ENCODE peak calls at places on chromosomes 12 and 14, in eight cellular contexts. Q is foreskin fibroblast, I is mucosa of descending colon, M is cardiac fibroblast, S is GM12864, G is astrocyte, O is AG10803, B is HFF-Myc. N is an unnamed sample.

GRCh38 chr12:118098911-118099671 is 4.7 kb downstream of the VSIG10 start:
- DNase-seq in Q (no peak), I (no peak), M (no peak), S (no peak), G (no peak), O (no peak), B (no peak), N (no peak)

GRCh38 chr14:61382842-61383241 is 61.5 kb downstream of the PRKCH start:
- DNase-seq in Q (no peak), I (no peak), M (no peak), S (no peak), G (no peak), O (no peak), B (no peak), N (no peak)

GRCh38 chr12:75892779-75893408 is 138.7 kb downstream of the PHLDA1 start:
- DNase-seq in Q (peak; percentile 51), I (no peak), M (peak; percentile 67), S (no peak), G (peak; percentile 95), O (peak; percentile 81), B (no peak), N (no peak)

GRCh38 chr14:85601246-85601645 is 71.3 kb downstream of the FLRT2 start:
- DNase-seq in Q (no peak), I (no peak), M (no peak), S (no peak), G (no peak), O (no peak), B (no peak), N (no peak)

GRCh38 chr12:6363330-6364036 is 11.9 kb downstream of the SCNN1A start:
- DNase-seq in Q (peak; percentile 63), I (peak; percentile 90), M (peak; percentile 71), S (no peak), G (no peak), O (peak; percentile 59), B (no peak), N (peak; percentile 62)

GRCh38 chr12:75815756-75816155 is 215.8 kb downstream of the PHLDA1 start:
- DNase-seq in Q (no peak), I (no peak), M (no peak), S (no peak), G (peak; percentile 66), O (no peak), B (no peak), N (no peak)

GRCh38 chr12:88931598-88931997 is 351.3 kb upstream of the KITLG start:
- DNase-seq in Q (no peak), I (no peak), M (no peak), S (no peak), G (peak; percentile 26), O (no peak), B (no peak), N (peak; percentile 35)

GRCh38 chr12:2325501-2325900 is 272.7 kb downstream of the CACNA1C start:
- DNase-seq in Q (no peak), I (no peak), M (no peak), S (no peak), G (no peak), O (no peak), B (no peak), N (no peak)

GRCh38 chr14:91835920-91836843 is 31.2 kb downstream of the TC2N start:
- DNase-seq in Q (no peak), I (peak; percentile 92), M (no peak), S (no peak), G (no peak), O (no peak), B (no peak), N (peak; percentile 79)

GRCh38 chr14:73746540-73747385 is 32.6 kb upstream of the PNMA1 start:
- DNase-seq in Q (no peak), I (peak; percentile 54), M (no peak), S (no peak), G (no peak), O (no peak), B (no peak), N (no peak)

DNA sequence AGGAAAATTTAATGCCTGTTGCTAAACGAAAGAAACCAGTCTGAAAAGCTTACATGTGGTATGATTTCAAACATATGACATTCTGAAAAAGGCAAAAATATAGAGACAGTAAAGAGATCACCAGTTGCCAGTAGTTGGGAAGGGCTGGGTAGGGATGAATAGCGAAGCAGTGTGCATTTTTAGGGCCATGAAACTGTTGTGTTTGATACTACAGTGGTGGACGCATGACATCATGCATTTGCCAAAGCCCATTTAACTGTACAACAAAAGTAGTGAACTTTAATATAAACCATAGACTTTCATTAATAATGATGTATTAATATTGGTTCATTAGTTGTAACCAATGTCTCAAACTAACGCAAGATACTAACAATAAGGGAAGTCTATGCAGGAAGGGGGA is 14.7 kb upstream of the EPYC start:
- DNase-seq in Q (no peak), I (no peak), M (no peak), S (no peak), G (no peak), O (no peak), B (no peak), N (no peak)
- TF ChIP-seq CTCF in Q (no peak), I (no peak), M (no peak), S (no peak), G (no peak), O (no peak), B (no peak), N (no peak)

GRCh38 chr12:70754330-70754741 is 117.1 kb upstream of the PTPRB start:
- DNase-seq in Q (no peak), I (no peak), M (no peak), S (no peak), G (no peak), O (no peak), B (no peak), N (no peak)
- H3K4me3 ChIP-seq in Q (no peak overlapping the region), I (no peak overlapping the region), M (no peak overlapping the region), S (no peak overlapping the region), G (no peak overlapping the region), O (no peak overlapping the region), B (no peak overlapping the region), N (peak overlapping the region; percentile 20)

DNA sequence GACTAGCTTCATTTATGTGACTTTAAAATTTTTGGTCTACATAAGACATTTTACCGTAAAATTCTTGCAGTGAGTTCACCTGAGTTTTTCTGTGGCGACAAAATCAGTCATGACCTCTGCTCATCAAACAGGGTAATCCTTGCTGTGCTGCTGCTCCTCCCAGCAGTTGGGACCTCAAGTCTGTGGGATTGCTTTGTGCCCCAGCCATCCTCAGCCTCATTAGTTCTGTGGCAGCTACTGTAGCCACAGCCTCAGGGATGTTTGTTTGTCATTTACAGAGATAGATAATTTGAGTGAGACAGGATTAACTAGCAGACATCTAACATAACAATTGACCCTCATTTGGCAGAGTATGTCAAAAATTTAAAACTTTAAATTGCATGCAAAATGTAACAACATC is 357.0 kb downstream of the PCNX1 start:
- DNase-seq in Q (no peak), I (no peak), M (no peak), S (no peak), G (no peak), O (no peak), B (no peak), N (no peak)
- TF ChIP-seq CTCF in Q (no peak), I (no peak), M (no peak), S (no peak), G (no peak), O (no peak), B (no peak), N (no peak)

DNA sequence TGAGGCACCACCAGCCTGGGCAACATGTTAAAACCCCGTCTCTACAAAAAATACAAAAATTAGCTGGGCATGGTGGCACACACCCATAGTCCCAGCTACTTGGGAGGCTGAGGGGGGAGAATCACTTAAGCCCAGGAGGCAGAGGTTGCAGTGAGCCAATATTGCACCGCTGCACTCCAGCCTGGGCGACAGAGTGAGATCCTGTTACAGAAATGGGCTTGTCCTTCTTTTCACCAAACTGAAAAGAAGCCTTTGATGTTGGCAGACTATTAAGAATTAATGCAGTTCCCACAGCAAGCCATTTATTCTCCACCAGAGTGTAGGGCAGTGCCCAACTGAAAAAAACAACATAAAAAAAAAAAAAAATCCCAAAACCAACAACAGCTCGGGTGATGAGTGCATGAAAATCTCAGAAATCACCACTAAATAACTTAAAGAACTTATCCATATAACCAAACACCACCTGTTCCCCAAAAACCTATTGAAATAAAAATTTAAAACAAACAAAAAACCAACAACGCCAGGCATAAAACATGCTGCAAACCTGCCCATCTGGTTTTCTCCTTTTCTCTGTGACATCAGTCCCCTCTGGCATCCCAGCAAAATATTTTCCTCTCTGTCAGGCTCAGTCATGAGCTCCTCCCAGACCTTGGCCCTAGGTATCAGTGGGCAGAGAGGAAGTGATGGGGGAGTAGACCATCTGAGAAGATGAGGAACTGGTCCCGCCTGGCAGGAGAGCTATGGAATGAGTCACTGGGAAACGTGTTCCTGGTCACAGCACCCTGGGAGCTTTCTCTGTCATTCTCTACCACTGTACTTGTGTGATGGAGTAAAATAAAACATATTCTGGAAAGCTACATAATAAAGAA is 4.8 kb upstream of the SRSF9 start:
- DNase-seq in Q (peak; percentile 81), I (no peak), M (peak; percentile 46), S (no peak), G (peak; percentile 65), O (peak; percentile 73), B (peak; percentile 53), N (no peak)
- H3K4me3 ChIP-seq in Q (no peak overlapping the region), I (no peak overlapping the region), M (peak overlapping the region; percentile 6), S (no peak overlapping the region), G (no peak overlapping the region), O (no peak overlapping the region), B (no peak overlapping the region), N (no peak overlapping the region)

DNA sequence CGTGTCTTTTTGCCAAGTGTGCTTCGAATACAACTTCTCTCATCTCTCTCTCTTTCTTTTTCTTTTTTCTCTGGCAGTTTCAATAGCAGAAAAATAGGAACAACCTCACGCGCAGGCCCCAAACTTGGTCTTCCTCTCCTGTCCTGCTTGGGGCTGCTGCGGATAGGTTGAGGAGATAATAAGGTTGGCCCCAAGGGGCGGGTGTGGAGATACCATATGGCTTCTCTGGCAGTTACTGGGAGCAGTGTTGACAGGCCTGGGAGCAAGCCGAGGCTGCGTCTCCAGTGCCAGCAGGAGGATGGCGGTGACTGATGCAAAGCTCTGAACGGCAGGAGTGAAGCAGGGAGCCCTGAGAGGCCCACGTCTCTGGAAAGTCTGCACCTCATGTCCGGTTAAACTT is 89.5 kb upstream of the MANSC4 start:
- DNase-seq in Q (no peak), I (no peak), M (peak; percentile 60), S (no peak), G (no peak), O (peak; percentile 22), B (no peak), N (no peak)
- TF ChIP-seq CTCF in Q (no peak), I (no peak), M (no peak), S (no peak), G (no peak), O (no peak), B (no peak), N (no peak)

DNA sequence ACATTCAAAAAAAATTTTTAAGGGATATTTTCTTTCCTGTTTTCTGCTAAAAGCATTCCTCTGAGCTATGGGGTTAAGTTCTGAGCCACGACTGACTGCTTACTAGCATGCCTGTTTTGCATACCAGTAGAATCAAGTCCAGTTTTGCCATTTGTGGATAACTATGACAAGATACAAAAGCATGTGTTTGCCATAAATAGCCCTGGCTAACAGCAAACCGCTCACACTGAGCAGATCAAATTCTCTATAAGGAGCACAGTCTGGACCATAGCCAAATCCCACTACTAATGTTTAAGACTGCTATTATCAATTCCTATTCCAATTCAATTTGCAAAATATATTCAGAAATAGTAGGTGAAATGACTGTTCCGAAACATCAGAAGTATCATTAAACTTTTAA is 3.2 kb downstream of the CFL2 start:
- DNase-seq in Q (peak; percentile 91), I (no peak), M (peak; percentile 78), S (peak; percentile 60), G (peak; percentile 91), O (peak; percentile 94), B (peak; percentile 93), N (peak; percentile 22)
- H3K4me3 ChIP-seq in Q (peak overlapping the region; percentile 10), I (no peak overlapping the region), M (no peak overlapping the region), S (no peak overlapping the region), G (peak overlapping the region; percentile 7), O (peak overlapping the region; percentile 81), B (peak overlapping the region; percentile 0), N (no peak overlapping the region)